ENCODE peak calls at places on chromosome 5, in five cellular contexts. D, G, I, Q and M are unnamed samples.

GRCh38 chr5:114686345-114686744 is 324.5 kb downstream of the KCNN2 start:
- DNase-seq in D (no peak), G (no peak), I (no peak), Q (no peak), M (no peak)

GRCh38 chr5:159878988-159879471 is 37.3 kb upstream of the ADRA1B start:
- DNase-seq in D (peak), G (peak), I (no peak), Q (no peak), M (no peak)

GRCh38 chr5:170301149-170301548 is 3.6 kb upstream of the LCP2 start:
- DNase-seq in D (no peak), G (no peak), I (no peak), Q (no peak), M (no peak)

GRCh38 chr5:514101-514485 is 10.2 kb downstream of the SLC9A3 start:
- DNase-seq in D (no peak), G (no peak), I (no peak), Q (no peak), M (no peak)

GRCh38 chr5:67092447-67093023 is 104.1 kb downstream of the CD180 start:
- DNase-seq in D (no peak), G (no peak), I (no peak), Q (peak), M (no peak)

GRCh38 chr5:672329-673139 is 20.6 kb downstream of the TPPP start:
- DNase-seq in D (peak), G (peak), I (peak), Q (peak), M (peak)

GRCh38 chr5:89560724-89561123 is 677.7 kb upstream of the MEF2C start:
- DNase-seq in D (no peak), G (no peak), I (no peak), Q (peak), M (no peak)

GRCh38 chr5:73392775-73393174 is 55.8 kb downstream of the FOXD1 start:
- DNase-seq in D (no peak), G (no peak), I (no peak), Q (no peak), M (no peak)

GRCh38 chr5:165328856-165329255 is 1823.4 kb downstream of the MAT2B start:
- DNase-seq in D (no peak), G (no peak), I (no peak), Q (no peak), M (no peak)

GRCh38 chr5:173667702-173668101 is 51.3 kb upstream of the BOD1 start:
- DNase-seq in D (no peak), G (no peak), I (no peak), Q (no peak), M (no peak)

GRCh38 chr5:14365831-14366435 is 215.7 kb upstream of the OTULINL start:
- DNase-seq in D (no peak), G (no peak), I (no peak), Q (peak), M (no peak)

GRCh38 chr5:54517512-54518145 is at the start of gene SNX18:
- DNase-seq in D (peak), G (peak), I (peak), Q (peak), M (peak)

GRCh38 chr5:39657943-39658342 is 233.2 kb upstream of the DAB2 start:
- DNase-seq in D (no peak), G (no peak), I (no peak), Q (peak), M (no peak)

GRCh38 chr5:108940500-108940899 is 192.8 kb downstream of the FER start:
- DNase-seq in D (no peak), G (no peak), I (no peak), Q (no peak), M (no peak)

GRCh38 chr5:132859889-132860437 is 6.3 kb downstream of the GDF9 start:
- DNase-seq in D (no peak), G (no peak), I (no peak), Q (no peak), M (no peak)
- H3K27ac ChIP-seq in D (no peak), G (no peak), I (no peak), Q (no peak), M (no peak)

DNA sequence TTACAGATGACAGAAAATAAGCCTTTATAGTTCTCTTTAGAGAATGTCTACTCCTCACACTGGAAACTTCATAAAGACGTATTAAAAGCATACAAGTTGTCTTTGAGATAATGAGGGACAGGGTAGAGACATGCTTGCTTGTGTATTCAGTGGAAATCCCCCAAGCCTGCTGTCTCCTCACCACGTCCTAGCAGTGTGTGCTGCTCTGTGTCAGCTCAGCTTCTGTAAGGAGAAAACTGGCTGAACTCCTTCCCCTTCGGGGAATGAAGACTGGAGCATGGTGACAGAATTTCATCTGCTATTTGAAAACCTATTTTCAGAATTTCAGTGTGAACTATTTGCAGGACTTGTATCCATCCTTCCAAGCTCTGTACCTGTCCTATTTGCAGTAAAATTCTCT is 9.4 kb downstream of the OR2V2 start:
- DNase-seq in D (no peak), G (no peak), I (no peak), Q (no peak), M (no peak)
- H3K27ac ChIP-seq in D (no peak), G (no peak), I (no peak), Q (no peak), M (no peak)

DNA sequence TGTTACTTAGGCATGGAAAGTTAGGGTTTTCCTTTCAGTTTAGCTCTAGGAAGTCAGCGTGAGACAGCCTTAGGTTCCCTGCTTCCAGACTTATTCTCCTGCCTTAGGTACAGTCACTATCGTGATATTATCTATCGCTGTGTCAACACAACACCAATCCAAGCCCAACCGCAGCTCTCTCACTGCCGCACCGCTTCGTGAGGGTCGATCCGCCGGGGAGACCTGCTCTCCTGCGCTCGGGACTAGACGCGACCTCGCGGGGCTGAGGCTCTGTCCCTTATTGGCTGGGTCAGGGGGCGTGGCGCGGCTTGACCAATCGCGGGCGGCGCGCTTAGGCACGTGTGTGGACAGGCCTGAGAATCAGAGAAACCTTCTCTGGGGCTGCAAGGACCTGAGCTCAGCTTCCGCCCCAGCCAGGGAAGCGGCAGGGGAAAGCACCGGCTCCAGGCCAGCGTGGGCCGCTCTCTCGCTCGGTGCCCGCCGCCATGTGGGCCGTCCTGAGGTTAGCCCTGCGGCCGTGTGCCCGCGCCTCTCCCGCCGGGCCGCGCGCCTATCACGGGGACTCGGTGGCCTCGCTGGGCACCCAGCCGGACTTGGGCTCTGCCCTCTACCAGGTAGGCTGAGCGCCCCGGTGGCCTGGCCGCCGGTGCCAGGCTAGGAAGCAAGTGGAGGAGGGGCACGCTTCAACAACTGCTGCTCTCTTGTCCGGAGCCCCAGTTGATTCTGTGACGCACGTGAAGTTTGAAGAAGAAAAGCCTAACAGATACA is at the start of gene MCCC2:
- DNase-seq in D (peak), G (peak), I (peak), Q (peak), M (peak)
- H3K27ac ChIP-seq in D (peak), G (peak), I (peak), Q (peak), M (peak)

DNA sequence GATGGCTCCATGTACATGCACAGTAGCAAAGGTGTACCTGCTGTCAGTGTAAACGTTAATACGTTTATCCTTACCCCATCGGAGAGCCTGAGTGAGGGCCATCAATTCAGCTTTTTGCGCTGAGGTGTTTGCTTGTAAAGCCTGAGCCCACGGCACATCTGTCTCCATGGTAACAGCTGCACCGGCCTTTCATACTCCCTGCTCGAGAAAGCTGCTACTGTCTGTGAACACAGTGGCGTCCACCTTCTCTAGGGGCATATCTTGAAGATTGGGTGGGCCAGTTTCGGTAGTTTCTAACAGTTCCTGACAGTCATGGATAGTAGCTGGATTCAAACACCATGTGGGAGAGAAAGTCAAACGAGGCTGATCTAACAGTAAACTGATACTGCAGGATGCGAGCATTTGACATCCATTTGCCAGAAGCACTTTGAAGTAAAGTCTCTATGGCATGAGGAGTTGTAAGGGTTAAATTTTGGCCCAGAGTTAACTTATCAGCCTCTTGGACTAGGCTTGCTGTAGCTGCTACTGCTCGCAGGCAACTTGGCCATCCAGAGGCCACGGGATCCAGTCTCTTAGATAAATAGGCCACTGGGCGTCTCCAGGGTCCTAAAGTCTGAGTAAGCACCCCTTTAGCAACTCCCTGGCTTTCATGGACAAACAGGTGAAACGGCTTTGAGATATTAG is 21.0 kb upstream of the RHOBTB3 start:
- DNase-seq in D (no peak), G (peak), I (no peak), Q (peak), M (peak)
- H3K27ac ChIP-seq in D (no peak), G (no peak), I (peak), Q (no peak), M (no peak)

DNA sequence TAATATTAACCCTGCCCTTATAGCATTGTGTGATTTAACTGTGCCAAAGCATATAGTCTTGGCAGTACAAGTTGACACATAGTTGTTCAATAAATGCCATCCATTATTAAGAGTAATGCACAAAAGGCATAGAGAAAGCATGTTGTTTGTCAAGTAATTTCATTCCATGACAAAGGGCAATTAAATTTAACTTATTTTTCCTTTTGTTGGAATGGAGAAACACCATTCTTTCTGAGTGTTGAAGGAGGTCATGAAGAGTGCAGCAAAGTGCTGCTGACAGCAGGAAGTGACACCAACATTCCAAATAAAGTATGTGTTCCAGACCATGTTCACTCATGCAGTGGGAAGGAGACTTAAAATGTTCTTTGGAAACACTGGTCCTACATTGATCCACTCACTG is 29.1 kb downstream of the ANKDD1B start:
- DNase-seq in D (no peak), G (no peak), I (no peak), Q (peak), M (no peak)
- H3K27ac ChIP-seq in D (no peak), G (no peak), I (no peak), Q (no peak), M (no peak)

GRCh38 chr5:16776611-16777251 is 159.4 kb downstream of the MYO10 start:
- DNase-seq in D (no peak), G (no peak), I (no peak), Q (no peak), M (no peak)
- H3K27ac ChIP-seq in D (no peak), G (no peak), I (no peak), Q (no peak), M (no peak)

DNA sequence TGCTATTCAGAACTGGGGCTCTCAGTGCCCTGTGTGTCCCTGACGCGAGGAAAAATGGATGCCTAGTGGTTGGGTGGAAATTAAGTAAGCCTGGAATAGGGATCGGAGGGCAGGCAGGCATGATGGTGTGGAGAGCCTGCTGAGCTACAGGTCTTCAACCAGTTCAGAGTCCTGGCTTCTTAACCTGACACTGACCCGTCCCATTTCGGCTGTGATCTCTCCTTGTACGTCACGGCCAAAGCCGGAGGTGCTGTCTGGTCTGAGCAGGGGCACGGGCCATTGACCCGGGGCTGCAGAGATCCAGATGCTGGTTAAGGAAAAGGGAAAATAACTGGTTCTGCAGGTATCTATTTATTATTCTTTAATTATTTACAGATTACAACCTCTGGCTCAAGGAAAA is 27.9 kb downstream of the RHOBTB3 start:
- DNase-seq in D (no peak), G (no peak), I (no peak), Q (no peak), M (no peak)
- H3K27ac ChIP-seq in D (no peak), G (no peak), I (no peak), Q (no peak), M (no peak)

DNA sequence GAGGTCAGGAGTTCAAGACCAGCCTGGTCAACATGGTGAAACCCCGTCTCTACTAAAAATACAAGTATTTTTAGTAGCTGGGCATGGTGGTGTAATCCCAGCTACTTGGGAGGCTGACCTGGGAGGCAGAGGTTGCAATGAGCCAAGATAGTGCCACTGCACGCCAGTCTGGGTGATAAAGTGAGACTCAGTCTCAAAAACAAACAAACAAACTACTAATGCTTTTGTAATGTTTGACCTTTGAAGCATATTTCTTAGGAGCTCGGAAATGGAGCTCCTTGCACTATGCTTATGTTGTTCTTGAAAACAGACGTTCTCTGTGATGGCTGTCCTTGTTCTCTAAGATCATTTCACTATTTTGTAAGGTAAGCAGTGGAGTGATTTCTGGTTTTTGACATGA is 6.0 kb downstream of the F2RL2 start:
- DNase-seq in D (no peak), G (no peak), I (no peak), Q (no peak), M (no peak)
- H3K27ac ChIP-seq in D (no peak), G (no peak), I (no peak), Q (no peak), M (no peak)